ENCODE peak calls at places on chromosomes 16 and 17, in nine cellular contexts. C is neural progenitor cell, W is endothelial cell of umbilical vein, J is mesenchymal stem cell, O is K562, K is HCT116, E is IMR-90, Q is neuronal stem cell, B is SK-N-SH. F is an unnamed sample.

GRCh38 chr16:67150833-67151396 is at the start of gene B3GNT9:
- DNase-seq in W (peak; percentile 58), O (peak; percentile 43), E (peak; percentile 66), Q (no peak), K (no peak), J (peak; percentile 84), B (peak; percentile 92), C (peak; percentile 86), F (peak; percentile 87)

GRCh38 chr16:16120382-16121184 is 102.7 kb downstream of the ABCC6 start:
- DNase-seq in B (peak; percentile 44), J (no peak), C (no peak), E (peak; percentile 22), O (peak; percentile 82), K (no peak), Q (no peak), W (peak; percentile 98), F (no peak)

GRCh38 chr16:72923757-72924156 is 124.2 kb downstream of the ZFHX3 start:
- DNase-seq in W (no peak), J (no peak), C (no peak), E (no peak), Q (no peak), O (no peak), B (no peak), K (no peak), F (no peak)

GRCh38 chr16:27317320-27317719 is 3.5 kb downstream of the IL4R start:
- DNase-seq in W (no peak), E (no peak), Q (no peak), C (no peak), B (no peak), J (no peak), O (no peak), K (no peak), F (no peak)

GRCh38 chr16:27364493-27365141 is 37.4 kb upstream of the IL21R start:
- DNase-seq in J (no peak), O (no peak), C (no peak), E (no peak), K (no peak), Q (no peak), B (no peak), W (no peak), F (no peak)

GRCh38 chr16:86740298-86740697 is 161.9 kb downstream of the FOXL1 start:
- DNase-seq in Q (no peak), E (no peak), K (no peak), J (no peak), O (no peak), C (no peak), B (no peak), W (no peak), F (no peak)

GRCh38 chr16:5026664-5027063 is 7.1 kb downstream of the NAGPA start:
- DNase-seq in B (no peak), W (no peak), C (no peak), E (no peak), Q (no peak), J (no peak), O (no peak), K (no peak), F (no peak)

GRCh38 chr17:70329751-70330150 is 160.4 kb downstream of the KCNJ2 start:
- DNase-seq in O (no peak), C (no peak), E (no peak), K (no peak), J (no peak), Q (no peak), B (no peak), W (no peak), F (no peak)

GRCh38 chr17:77382356-77382911 is 241.7 kb downstream of the SEC14L1 start:
- DNase-seq in W (no peak), E (no peak), B (no peak), C (peak; percentile 51), Q (no peak), O (no peak), J (no peak), K (no peak), F (no peak)

GRCh38 chr16:72936408-72936807 is 111.5 kb downstream of the ZFHX3 start:
- DNase-seq in O (no peak), E (no peak), W (no peak), J (no peak), K (no peak), Q (no peak), C (no peak), B (no peak), F (no peak)

GRCh38 chr17:74943808-74944522 is 8.3 kb downstream of the OTOP3 start:
- DNase-seq in W (no peak), J (no peak), C (no peak), E (no peak), K (no peak), Q (no peak), B (no peak), O (no peak), F (no peak)

GRCh38 chr17:81866440-81867122 is 4.6 kb downstream of the ARHGDIA start:
- DNase-seq in J (peak; percentile 37), B (peak; percentile 47), O (no peak), C (no peak), W (no peak), K (no peak), E (no peak), Q (no peak), F (no peak)

GRCh38 chr17:50207792-50208567 is 6.5 kb upstream of the COL1A1 start:
- DNase-seq in W (no peak), B (no peak), K (no peak), C (no peak), Q (no peak), E (no peak), J (no peak), O (no peak), F (peak; percentile 1)

GRCh38 chr17:50208611-50209061 is 7.2 kb upstream of the COL1A1 start:
- DNase-seq in B (no peak), C (no peak), W (no peak), O (peak; percentile 92), Q (no peak), K (no peak), E (no peak), J (peak; percentile 25), F (no peak)

GRCh38 chr17:50210249-50211225 is 9.1 kb upstream of the COL1A1 start:
- DNase-seq in K (no peak), Q (no peak), O (peak; percentile 76), B (peak; percentile 75), J (peak; percentile 100), E (peak; percentile 99), C (peak; percentile 48), W (peak; percentile 38), F (peak; percentile 97)

GRCh38 chr17:50209133-50209471 is 7.7 kb upstream of the COL1A1 start:
- DNase-seq in B (no peak), K (no peak), O (no peak), Q (no peak), W (no peak), E (no peak), J (no peak), C (no peak), F (no peak)

DNA sequence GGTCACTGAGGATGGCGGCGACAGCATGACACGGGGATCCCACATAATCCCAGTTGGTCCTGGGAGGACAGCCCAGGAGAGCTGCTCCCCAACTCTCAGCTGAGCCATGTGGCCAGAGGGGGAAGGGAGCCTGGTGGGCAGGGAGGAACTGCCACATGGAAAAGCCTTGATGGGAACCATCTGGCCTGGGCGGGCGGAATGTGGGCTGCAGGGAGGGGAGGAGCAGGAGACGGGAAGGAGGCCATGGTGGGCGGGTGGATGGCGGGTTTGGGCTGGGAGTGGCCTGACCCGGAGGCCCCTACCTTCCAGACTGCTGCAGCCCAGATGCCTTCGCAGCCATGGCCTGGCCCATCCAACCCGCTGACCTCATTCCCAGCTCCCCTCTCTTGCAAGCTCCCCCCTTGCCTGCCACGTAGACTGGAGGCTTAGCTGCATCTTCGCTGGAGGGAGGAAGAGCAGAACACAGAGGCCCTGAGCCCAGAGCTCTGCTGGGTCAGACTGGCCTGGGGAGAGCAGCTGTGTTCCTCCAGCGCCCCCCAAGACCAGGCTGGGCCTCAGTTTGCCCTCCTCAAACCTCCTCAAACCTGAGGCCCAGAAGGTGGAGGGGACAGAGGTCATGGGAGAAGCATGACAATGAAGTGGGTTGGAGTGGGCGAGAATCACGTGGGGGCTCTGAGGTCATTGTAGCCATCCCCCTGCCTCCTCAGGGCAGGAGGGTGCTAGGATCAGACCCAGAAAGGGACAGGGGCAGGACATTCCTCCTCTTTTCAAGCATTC is 8.2 kb upstream of the COL1A1 start:
- DNase-seq in C (peak; percentile 70), J (peak; percentile 99), B (peak; percentile 96), E (peak; percentile 100), Q (no peak), W (no peak), O (peak; percentile 81), K (no peak), F (peak; percentile 99)
- H3K9ac ChIP-seq in C (no peak overlapping the region), J (peak overlapping the region; percentile 96), B (peak overlapping the region; percentile 97), E (peak overlapping the region; percentile 94), Q (no peak overlapping the region), W (no peak overlapping the region), O (peak overlapping the region; percentile 39), K (peak overlapping the region; percentile 26), F (peak overlapping the region; percentile 94)

DNA sequence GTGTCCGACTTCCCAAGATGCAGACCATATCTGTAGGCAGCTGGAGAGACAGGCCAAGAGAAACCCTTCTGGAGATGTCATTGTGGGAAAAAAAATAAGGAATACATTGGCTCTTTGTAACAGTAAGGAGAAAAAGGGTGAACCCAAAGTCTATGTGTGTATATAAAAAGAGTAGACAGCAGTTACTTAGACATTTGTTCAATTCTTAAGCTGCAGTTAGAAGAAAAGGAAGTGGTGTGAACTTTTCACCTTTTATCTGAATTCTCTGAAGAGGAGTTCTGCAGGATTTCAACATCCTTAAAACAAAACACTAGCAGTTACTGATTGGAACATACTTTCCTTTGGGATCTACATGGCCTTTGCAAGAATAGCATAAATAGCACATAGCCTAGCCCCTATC is 21.7 kb downstream of the FAM117A start:
- DNase-seq in W (no peak), B (no peak), K (no peak), C (no peak), O (no peak), Q (no peak), J (no peak), E (peak; percentile 34), F (peak; percentile 14)
- H3K4me1 ChIP-seq in W (no peaks in the 10 kb centered on the region), B (peaks cover 5% of the 10 kb centered on the region), K (no peaks in the 10 kb centered on the region), C (peaks cover 13% of the 10 kb centered on the region), O (peaks cover 75% of the 10 kb centered on the region), Q (no peaks in the 10 kb centered on the region), J (peaks cover 2% of the 10 kb centered on the region), E (peaks cover 4% of the 10 kb centered on the region), F (peaks cover 29% of the 10 kb centered on the region)

GRCh38 chr16:89506113-89506504 is 2.1 kb upstream of the SPG7 start:
- DNase-seq in O (no peak), K (no peak), B (no peak), W (no peak), J (no peak), C (no peak), E (no peak), Q (no peak), F (no peak)
- H3K4me3 ChIP-seq in O (peak overlapping the region; percentile 77), K (peak overlapping the region; percentile 52), B (no peak overlapping the region), W (peak overlapping the region; percentile 0), J (peak overlapping the region; percentile 24), C (no peak overlapping the region), E (no peak overlapping the region), Q (no peak overlapping the region), F (peak overlapping the region; percentile 33)

DNA sequence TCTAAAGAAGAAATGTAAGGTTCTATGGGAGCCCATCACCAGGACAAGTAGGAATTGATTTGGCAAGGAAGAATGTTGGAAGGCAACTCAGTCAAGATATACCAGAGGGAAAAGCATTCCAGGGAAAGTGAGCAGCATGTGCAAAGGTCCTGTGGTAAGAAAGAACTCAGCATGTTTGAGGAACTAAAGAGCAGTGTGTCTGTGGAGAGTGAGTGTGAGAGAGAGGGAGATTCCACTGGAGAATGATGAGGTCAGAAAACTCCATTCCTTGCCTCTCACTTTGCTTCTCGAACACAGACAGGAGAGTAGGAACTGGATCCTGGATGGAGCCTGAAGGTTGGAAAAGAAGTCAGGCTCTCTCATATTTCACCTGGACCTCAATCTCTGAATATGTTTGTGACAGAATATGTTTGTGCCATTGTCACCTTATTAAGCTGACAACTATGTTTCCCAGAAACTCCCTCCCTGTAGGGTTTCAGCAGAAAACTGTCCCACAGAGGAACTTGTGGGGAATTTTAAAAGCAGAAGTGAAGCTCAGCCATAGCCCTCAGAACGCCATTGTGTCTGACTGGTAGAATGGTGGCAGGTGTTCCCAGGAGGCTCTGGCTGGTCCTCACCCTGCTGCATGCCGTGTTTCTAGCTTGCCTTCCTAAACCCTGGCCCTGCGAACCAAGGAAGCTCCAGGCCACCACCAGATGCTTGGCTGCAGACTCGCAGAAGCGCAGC is 382.4 kb upstream of the XYLT1 start:
- DNase-seq in C (no peak), E (no peak), O (no peak), B (no peak), W (no peak), Q (no peak), K (no peak), J (no peak), F (no peak)
- H3K9ac ChIP-seq in C (no peak overlapping the region), E (no peak overlapping the region), O (no peak overlapping the region), B (no peak overlapping the region), W (no peak overlapping the region), Q (no peak overlapping the region), K (no peak overlapping the region), J (no peak overlapping the region), F (no peak overlapping the region)

F was measured in adipocyte.